ENCODE peak calls at places on chromosomes 7 and 10, in ten cellular contexts. C, L, Z, E, R, N, T, M, G and H are unnamed samples.

GRCh38 chr10:96570512-96570911 is 16.3 kb downstream of the TM9SF3 start:
- DNase-seq in R (no peak), L (no peak), G (no peak), E (no peak), C (no peak), Z (no peak), T (no peak), M (no peak), N (no peak), H (peak; percentile 38)

GRCh38 chr10:385571-386300 is 250.5 kb downstream of the ZMYND11 start:
- DNase-seq in T (no peak), M (no peak), N (no peak), R (no peak), E (no peak), Z (no peak), C (no peak), G (peak; percentile 67), L (no peak), H (no peak)

GRCh38 chr10:24872049-24872789 is 80.2 kb downstream of the PRTFDC1 start:
- DNase-seq in E (no peak), N (no peak), M (no peak), G (no peak), T (no peak), Z (no peak), R (no peak), C (no peak), L (no peak), H (no peak)

GRCh38 chr10:24929056-24929544 is 23.3 kb downstream of the PRTFDC1 start:
- DNase-seq in L (no peak), C (no peak), M (no peak), Z (no peak), G (no peak), R (no peak), N (no peak), E (no peak), T (no peak), H (peak; percentile 30)

GRCh38 chr10:30862486-30862885 is 169.2 kb downstream of the ZNF438 start:
- DNase-seq in M (no peak), T (no peak), G (no peak), R (no peak), Z (no peak), L (no peak), N (no peak), E (no peak), C (no peak), H (peak; percentile 97)

GRCh38 chr7:64183126-64183742 is 23.8 kb upstream of the ZNF735 start:
- DNase-seq in R (no peak), E (no peak), C (no peak), G (no peak), N (peak; percentile 43), L (peak; percentile 33), Z (peak; percentile 54), T (peak; percentile 22), M (no peak), H (no peak)

GRCh38 chr10:95321554-95322301 is 30.9 kb upstream of the PDLIM1 start:
- DNase-seq in G (no peak), Z (no peak), M (no peak), N (no peak), L (no peak), C (no peak), E (no peak), T (no peak), R (no peak), H (peak; percentile 71)

GRCh38 chr10:12847361-12847975 is 154.0 kb downstream of the CCDC3 start:
- DNase-seq in G (no peak), T (no peak), E (peak; percentile 39), Z (no peak), N (no peak), L (peak; percentile 60), M (no peak), R (no peak), C (no peak), H (no peak)

GRCh38 chr10:100740476-100741341 is 4.7 kb upstream of the PAX2 start:
- DNase-seq in G (no peak), C (no peak), M (no peak), L (no peak), R (no peak), Z (no peak), T (no peak), N (no peak), E (no peak), H (no peak)

GRCh38 chr10:73019100-73019499 is 64.5 kb upstream of the PLA2G12B start:
- DNase-seq in M (no peak), T (no peak), R (no peak), Z (no peak), C (no peak), N (no peak), G (no peak), L (no peak), E (no peak), H (no peak)

GRCh38 chr10:73379064-73379748 is 20.5 kb upstream of the CFAP70 start:
- DNase-seq in Z (no peak), N (no peak), E (peak; percentile 47), L (no peak), T (no peak), R (no peak), C (no peak), G (no peak), M (no peak), H (no peak)

GRCh38 chr7:138875794-138876193 is 77.8 kb upstream of the ATP6V0A4 start:
- DNase-seq in R (no peak), T (no peak), M (no peak), C (no peak), N (no peak), E (no peak), Z (no peak), G (no peak), L (no peak), H (peak; percentile 78)

GRCh38 chr7:31875424-31875823 is 188.4 kb downstream of the PPP1R17 start:
- DNase-seq in E (no peak), L (no peak), N (no peak), G (no peak), M (no peak), Z (no peak), R (no peak), T (peak; percentile 64), C (no peak), H (no peak)

GRCh38 chr7:2099036-2099957 is 133.4 kb downstream of the MAD1L1 start:
- DNase-seq in Z (no peak), R (no peak), C (no peak), L (no peak), G (no peak), M (no peak), T (no peak), N (peak; percentile 73), E (peak; percentile 58), H (no peak)

GRCh38 chr10:8696746-8697145 is 642.3 kb downstream of the GATA3 start:
- DNase-seq in E (no peak), C (no peak), Z (no peak), N (no peak), L (peak; percentile 34), T (no peak), G (no peak), R (no peak), M (no peak), H (no peak)

GRCh38 chr10:120517881-120518484 is 61.0 kb downstream of the PLPP4 start:
- DNase-seq in L (peak; percentile 38), Z (no peak), T (no peak), M (no peak), E (no peak), R (no peak), N (no peak), C (no peak), G (no peak), H (no peak)

GRCh38 chr7:80087051-80087767 is 47.4 kb upstream of the GNAI1 start:
- DNase-seq in L (no peak), N (no peak), Z (no peak), C (no peak), E (no peak), M (no peak), R (no peak), T (no peak), G (no peak), H (peak; percentile 92)

GRCh38 chr7:135728136-135728669 is at the start of gene SLC13A4:
- DNase-seq in C (no peak), G (no peak), E (no peak), Z (no peak), M (no peak), T (no peak), R (no peak), N (no peak), L (no peak), H (no peak)

GRCh38 chr7:3075441-3075840 is 31.8 kb upstream of the CARD11 start:
- DNase-seq in R (no peak), E (no peak), C (no peak), L (no peak), M (no peak), N (no peak), Z (no peak), G (no peak), T (no peak), H (peak; percentile 35)

GRCh38 chr7:32762321-32762669 is 129.3 kb downstream of the KBTBD2 start:
- DNase-seq in L (no peak), E (no peak), R (no peak), Z (no peak), N (no peak), M (no peak), G (no peak), T (no peak), C (no peak), H (no peak)

GRCh38 chr10:35259769-35260397 is 76.4 kb upstream of the CCNY start:
- DNase-seq in M (no peak), E (no peak), N (no peak), C (no peak), G (no peak), T (no peak), Z (no peak), L (no peak), R (no peak), H (peak; percentile 64)

GRCh38 chr7:131753620-131754222 is 197.3 kb upstream of the PODXL start:
- DNase-seq in G (no peak), C (no peak), N (no peak), T (no peak), Z (no peak), R (no peak), M (no peak), E (no peak), L (peak; percentile 51), H (no peak)
- TF ChIP-seq CTCF in G (no peak), C (no peak), N (no peak), T (peak; percentile 28), Z (no peak), R (peak; percentile 31), M (no peak), E (no peak), L (peak; percentile 68), H (peak; percentile 24)

GRCh38 chr10:103666109-103666508 is 172.6 kb downstream of the NEURL1 start:
- DNase-seq in M (no peak), N (no peak), E (peak; percentile 24), L (peak; percentile 47), C (no peak), T (no peak), R (no peak), G (no peak), Z (no peak), H (peak; percentile 41)
- TF ChIP-seq CTCF in M (peak; percentile 38), N (no peak), E (peak; percentile 37), L (peak; percentile 66), C (no peak), T (peak; percentile 54), R (peak; percentile 20), G (peak; percentile 20), Z (peak; percentile 37), H (peak; percentile 54)

GRCh38 chr10:118423800-118424479 is 81.8 kb upstream of the FAM204A start:
- DNase-seq in M (peak; percentile 89), N (peak; percentile 18), E (peak; percentile 77), L (peak; percentile 86), G (peak; percentile 88), Z (peak; percentile 88), R (peak; percentile 73), C (peak; percentile 81), T (peak; percentile 67), H (peak; percentile 91)
- TF ChIP-seq CTCF in M (peak; percentile 72), N (peak; percentile 74), E (peak; percentile 67), L (peak; percentile 84), G (peak; percentile 79), Z (peak; percentile 78), R (peak; percentile 44), C (peak; percentile 31), T (peak; percentile 75), H (peak; percentile 85)

GRCh38 chr10:111148025-111148424 is 71.2 kb downstream of the ADRA2A start:
- DNase-seq in T (no peak), L (peak; percentile 28), Z (no peak), M (no peak), R (no peak), E (no peak), C (no peak), N (no peak), G (no peak), H (no peak)
- TF ChIP-seq CTCF in T (no peak), L (no peak), Z (no peak), M (no peak), R (no peak), E (no peak), C (no peak), N (no peak), G (no peak), H (no peak)